ENCODE peak calls at places on chromosome 2, in eight cellular contexts. J is T-helper 9 cell; A is kidney tubule cell; P is GM20000; X is heart left ventricle; W is posterior cingulate gyrus; V is stromal cell of bone marrow; Q is stimulated activated CD4-positive, alpha-beta T cell treated with anti-CD3 and anti-CD28 coated beads, TNF-alpha, amount 100 ng/mL, for 4 hours. G is an unnamed sample.

GRCh38 chr2:36912692-36913091 is 53.6 kb downstream of the STRN start:
- DNase-seq in J (no peak), A (peak; percentile 4), P (no peak), X (no peak), W (no peak), V (no peak), Q (no peak), G (no peak)

GRCh38 chr2:240125749-240126148 is 10.4 kb downstream of the COPS9 start:
- DNase-seq in J (no peak), A (no peak), P (no peak), X (no peak), W (no peak), V (no peak), Q (no peak), G (no peak)

GRCh38 chr2:233062447-233062842 is 2.3 kb downstream of the INPP5D start:
- DNase-seq in J (no peak), A (no peak), P (no peak), X (no peak), W (no peak), V (no peak), Q (no peak), G (no peak)

GRCh38 chr2:121824264-121824663 is 68.8 kb downstream of the TSN start:
- DNase-seq in J (no peak), A (no peak), P (no peak), X (no peak), W (no peak), V (no peak), Q (no peak), G (no peak)

GRCh38 chr2:232486558-232487384 is 863 bp downstream of the ECEL1 start:
- DNase-seq in J (no peak), A (no peak), P (no peak), X (no peak), W (no peak), V (no peak), Q (no peak), G (no peak)

GRCh38 chr2:101622633-101623521 is 74.6 kb upstream of the MAP4K4 start:
- DNase-seq in J (no peak), A (no peak), P (peak; percentile 68), X (no peak), W (no peak), V (no peak), Q (no peak), G (peak; percentile 46)

GRCh38 chr2:159968282-159968900 is 94.0 kb downstream of the PLA2R1 start:
- DNase-seq in J (no peak), A (peak; percentile 39), P (peak; percentile 43), X (peak; percentile 24), W (peak; percentile 16), V (peak; percentile 22), Q (no peak), G (peak; percentile 3)

GRCh38 chr2:69459936-69460335 is 22.7 kb upstream of the NFU1 start:
- DNase-seq in J (no peak), A (no peak), P (no peak), X (no peak), W (no peak), V (no peak), Q (no peak), G (no peak)

G was measured in CD4-positive, alpha-beta memory T cell.